ENCODE peak calls at places on chromosomes 3 and 15, in ten cellular contexts. O, R, K, B, U, F, H, W, Z and L are unnamed samples.

GRCh38 chr3:192422321-192422997 is 304.9 kb downstream of the FGF12 start:
- DNase-seq in O (no peak), R (no peak), K (no peak), B (no peak), U (no peak), F (no peak), H (no peak), W (no peak), Z (no peak), L (no peak)

GRCh38 chr3:148128136-148128535 is 569.6 kb upstream of the AGTR1 start:
- DNase-seq in O (no peak), R (no peak), K (no peak), B (no peak), U (no peak), F (no peak), H (no peak), W (no peak), Z (no peak), L (no peak)

GRCh38 chr3:146326875-146327543 is 76.1 kb upstream of the PLSCR4 start:
- DNase-seq in O (no peak), R (peak), K (peak), B (peak), U (peak), F (peak), H (no peak), W (no peak), Z (no peak), L (no peak)

GRCh38 chr3:171379281-171379680 is 80.9 kb downstream of the TNIK start:
- DNase-seq in O (no peak), R (no peak), K (peak), B (no peak), U (no peak), F (no peak), H (no peak), W (no peak), Z (no peak), L (no peak)

GRCh38 chr15:29208352-29208751 is 61.3 kb downstream of the NSMCE3 start:
- DNase-seq in O (no peak), R (no peak), K (no peak), B (no peak), U (peak), F (no peak), H (no peak), W (no peak), Z (no peak), L (no peak)

GRCh38 chr3:16366581-16366980 is 101.6 kb downstream of the OXNAD1 start:
- DNase-seq in O (no peak), R (no peak), K (no peak), B (no peak), U (no peak), F (no peak), H (no peak), W (no peak), Z (no peak), L (no peak)

GRCh38 chr15:75073197-75073596 is 49.8 kb downstream of the PPCDC start:
- DNase-seq in O (no peak), R (no peak), K (no peak), B (no peak), U (no peak), F (no peak), H (no peak), W (no peak), Z (no peak), L (no peak)

GRCh38 chr3:108414007-108414406 is 96.4 kb downstream of the MYH15 start:
- DNase-seq in O (no peak), R (no peak), K (peak), B (no peak), U (no peak), F (no peak), H (no peak), W (no peak), Z (no peak), L (no peak)

GRCh38 chr15:26391556-26392229 is 381.2 kb downstream of the GABRB3 start:
- DNase-seq in O (no peak), R (no peak), K (no peak), B (no peak), U (no peak), F (no peak), H (no peak), W (no peak), Z (no peak), L (no peak)

GRCh38 chr15:31897746-31898145 is 132.6 kb upstream of the CHRNA7 start:
- DNase-seq in O (no peak), R (no peak), K (no peak), B (no peak), U (no peak), F (no peak), H (no peak), W (no peak), Z (no peak), L (no peak)

GRCh38 chr3:197793246-197793645 is 2.2 kb downstream of the LRCH3 start:
- DNase-seq in O (no peak), R (no peak), K (peak), B (no peak), U (peak), F (no peak), H (no peak), W (no peak), Z (no peak), L (no peak)

GRCh38 chr15:78691873-78692421 is 50.9 kb upstream of the CHRNB4 start:
- DNase-seq in O (no peak), R (no peak), K (no peak), B (no peak), U (no peak), F (no peak), H (no peak), W (no peak), Z (no peak), L (no peak)

GRCh38 chr3:197339841-197340520 is 41.6 kb upstream of the DLG1 start:
- DNase-seq in O (no peak), R (peak), K (peak), B (peak), U (no peak), F (no peak), H (no peak), W (no peak), Z (no peak), L (no peak)

GRCh38 chr15:76996526-76997401 is 1.8 kb downstream of the PSTPIP1 start:
- DNase-seq in O (no peak), R (no peak), K (peak), B (no peak), U (peak), F (no peak), H (peak), W (no peak), Z (no peak), L (no peak)

GRCh38 chr3:129240436-129240835 is 9.0 kb upstream of the COPG1 start:
- DNase-seq in O (no peak), R (no peak), K (no peak), B (no peak), U (no peak), F (no peak), H (no peak), W (no peak), Z (no peak), L (no peak)

GRCh38 chr3:111311709-111312235 is 230.2 kb upstream of the CD96 start:
- DNase-seq in O (no peak), R (no peak), K (peak), B (no peak), U (no peak), F (no peak), H (no peak), W (no peak), Z (no peak), L (no peak)

GRCh38 chr3:127226946-127227842 is 34.3 kb downstream of the PRR23E start:
- DNase-seq in O (peak), R (peak), K (no peak), B (no peak), U (peak), F (no peak), H (no peak), W (no peak), Z (no peak), L (no peak)

GRCh38 chr3:127831723-127832172 is 9.4 kb upstream of the MGLL start:
- DNase-seq in O (no peak), R (no peak), K (peak), B (no peak), U (peak), F (no peak), H (peak), W (no peak), Z (no peak), L (no peak)

GRCh38 chr15:58378241-58379085 is 53.3 kb upstream of the LIPC start:
- DNase-seq in O (no peak), R (no peak), K (peak), B (no peak), U (no peak), F (no peak), H (no peak), W (no peak), Z (no peak), L (no peak)

GRCh38 chr3:35737934-35738706 is 98.8 kb downstream of the ARPP21 start:
- DNase-seq in O (no peak), R (no peak), K (no peak), B (no peak), U (no peak), F (no peak), H (no peak), W (no peak), Z (no peak), L (no peak)

GRCh38 chr3:63751459-63751858 is 67.6 kb upstream of the C3orf49 start:
- DNase-seq in O (no peak), R (no peak), K (no peak), B (no peak), U (no peak), F (no peak), H (no peak), W (no peak), Z (no peak), L (no peak)

GRCh38 chr3:110234831-110235230 is 836.8 kb upstream of the NECTIN3 start:
- DNase-seq in O (no peak), R (no peak), K (peak), B (no peak), U (no peak), F (no peak), H (no peak), W (no peak), Z (no peak), L (no peak)

GRCh38 chr15:96352594-96353377 is 22.3 kb downstream of the NR2F2 start:
- DNase-seq in O (no peak), R (no peak), K (peak), B (no peak), U (no peak), F (no peak), H (no peak), W (no peak), Z (no peak), L (no peak)

GRCh38 chr3:188036375-188036985 is 117.5 kb upstream of the LPP start:
- DNase-seq in O (no peak), R (peak), K (no peak), B (no peak), U (no peak), F (no peak), H (no peak), W (no peak), Z (peak), L (no peak)

GRCh38 chr3:130354430-130354829 is 9.0 kb downstream of the COL6A5 start:
- DNase-seq in O (no peak), R (no peak), K (no peak), B (no peak), U (no peak), F (no peak), H (no peak), W (no peak), Z (no peak), L (no peak)

GRCh38 chr15:62067448-62068044 is 769 bp downstream of the C2CD4A start:
- DNase-seq in O (peak), R (no peak), K (no peak), B (no peak), U (no peak), F (no peak), H (peak), W (no peak), Z (no peak), L (no peak)

GRCh38 chr15:39642011-39642640 is 61.2 kb downstream of the THBS1 start:
- DNase-seq in O (no peak), R (no peak), K (peak), B (no peak), U (peak), F (no peak), H (no peak), W (no peak), Z (no peak), L (no peak)

GRCh38 chr15:36364377-36364776 is 215.0 kb upstream of the CDIN1 start:
- DNase-seq in O (no peak), R (no peak), K (no peak), B (peak), U (no peak), F (no peak), H (no peak), W (no peak), Z (no peak), L (no peak)